ENCODE peak calls at places on chromosomes 16 and 17, in ten cellular contexts. T is GM23338, R is adrenal gland, N is MM.1S, O is neural progenitor cell, Y is A673, G is mucosa of descending colon, U is prostate gland, B is heart right ventricle, C is gastrocnemius medialis. W is an unnamed sample.

GRCh38 chr16:88617268-88618031 is 20.9 kb upstream of the IL17C start:
- DNase-seq in T (no peak), R (no peak), N (no peak), O (no peak), Y (no peak), G (peak; percentile 72), U (peak; percentile 45), B (no peak), C (no peak), W (no peak)

GRCh38 chr17:43820759-43821158 is 12.2 kb downstream of the MPP3 start:
- DNase-seq in T (no peak), R (no peak), N (no peak), O (no peak), Y (no peak), G (no peak), U (no peak), B (no peak), C (no peak), W (no peak)

GRCh38 chr17:42275527-42276358 is 448 bp downstream of the STAT5B start:
- DNase-seq in T (peak; percentile 58), R (peak; percentile 25), N (no peak), O (peak; percentile 67), Y (peak; percentile 24), G (peak; percentile 33), U (no peak), B (no peak), C (no peak), W (no peak)

GRCh38 chr16:65763640-65764305 is 602.7 kb upstream of the CDH5 start:
- DNase-seq in T (no peak), R (no peak), N (peak; percentile 85), O (no peak), Y (no peak), G (no peak), U (no peak), B (no peak), C (no peak), W (no peak)

GRCh38 chr17:78605429-78605828 is 28.2 kb upstream of the DNAH17 start:
- DNase-seq in T (no peak), R (no peak), N (no peak), O (no peak), Y (no peak), G (no peak), U (no peak), B (no peak), C (no peak), W (no peak)

GRCh38 chr17:51427259-51428255 is 167.2 kb downstream of the UTP18 start:
- DNase-seq in T (no peak), R (no peak), N (no peak), O (no peak), Y (peak; percentile 14), G (no peak), U (no peak), B (no peak), C (no peak), W (no peak)

GRCh38 chr17:45149669-45150603 is 1.7 kb downstream of the HEXIM1 start:
- DNase-seq in T (peak; percentile 59), R (peak; percentile 79), N (peak; percentile 49), O (peak; percentile 66), Y (no peak), G (peak; percentile 78), U (peak; percentile 68), B (peak; percentile 74), C (peak; percentile 62), W (peak; percentile 58)

GRCh38 chr16:2186505-2186904 is 9.9 kb downstream of the CASKIN1 start:
- DNase-seq in T (no peak), R (no peak), N (no peak), O (no peak), Y (no peak), G (no peak), U (no peak), B (no peak), C (no peak), W (no peak)

GRCh38 chr16:19879241-19879792 is 5.3 kb downstream of the GPRC5B start:
- DNase-seq in T (peak; percentile 77), R (peak; percentile 8), N (no peak), O (peak; percentile 60), Y (no peak), G (no peak), U (peak; percentile 68), B (peak; percentile 57), C (peak; percentile 63), W (peak; percentile 58)

GRCh38 chr16:87233928-87234327 is 83.3 kb downstream of the C16orf95 start:
- DNase-seq in T (peak; percentile 48), R (peak; percentile 4), N (no peak), O (peak; percentile 37), Y (no peak), G (no peak), U (no peak), B (no peak), C (no peak), W (no peak)

GRCh38 chr16:87238371-87238715 is 78.8 kb downstream of the C16orf95 start:
- DNase-seq in T (no peak), R (no peak), N (no peak), O (no peak), Y (no peak), G (no peak), U (no peak), B (no peak), C (no peak), W (no peak)

GRCh38 chr16:87234601-87235000 is 82.6 kb downstream of the C16orf95 start:
- DNase-seq in T (no peak), R (no peak), N (no peak), O (no peak), Y (no peak), G (no peak), U (no peak), B (no peak), C (no peak), W (no peak)

GRCh38 chr16:87236516-87237115 is 80.6 kb downstream of the C16orf95 start:
- DNase-seq in T (no peak), R (no peak), N (no peak), O (no peak), Y (no peak), G (no peak), U (no peak), B (no peak), C (no peak), W (no peak)

GRCh38 chr16:87235810-87236515 is 81.2 kb downstream of the C16orf95 start:
- DNase-seq in T (peak; percentile 45), R (no peak), N (no peak), O (peak; percentile 26), Y (no peak), G (no peak), U (no peak), B (no peak), C (no peak), W (no peak)
- H3K4me1 ChIP-seq in T (no peaks in the 10 kb centered on the region), R (no peaks in the 10 kb centered on the region), N (no peaks in the 10 kb centered on the region), O (no peaks in the 10 kb centered on the region), Y (no peaks in the 10 kb centered on the region), G (peaks cover 5% of the 10 kb centered on the region), U (no peaks in the 10 kb centered on the region), B (no peaks in the 10 kb centered on the region), C (no peaks in the 10 kb centered on the region), W (no peaks in the 10 kb centered on the region)

GRCh38 chr17:63435681-63436522 is 10.2 kb downstream of the CYB561 start:
- DNase-seq in T (peak; percentile 84), R (peak; percentile 26), N (no peak), O (no peak), Y (no peak), G (peak; percentile 63), U (peak; percentile 71), B (no peak), C (no peak), W (peak; percentile 55)
- TF ChIP-seq CTCF in T (peak; percentile 47), R (no peak), N (no peak), O (no peak), Y (no peak), G (peak; percentile 10), U (peak; percentile 64), B (no peak), C (no peak), W (no peak)

DNA sequence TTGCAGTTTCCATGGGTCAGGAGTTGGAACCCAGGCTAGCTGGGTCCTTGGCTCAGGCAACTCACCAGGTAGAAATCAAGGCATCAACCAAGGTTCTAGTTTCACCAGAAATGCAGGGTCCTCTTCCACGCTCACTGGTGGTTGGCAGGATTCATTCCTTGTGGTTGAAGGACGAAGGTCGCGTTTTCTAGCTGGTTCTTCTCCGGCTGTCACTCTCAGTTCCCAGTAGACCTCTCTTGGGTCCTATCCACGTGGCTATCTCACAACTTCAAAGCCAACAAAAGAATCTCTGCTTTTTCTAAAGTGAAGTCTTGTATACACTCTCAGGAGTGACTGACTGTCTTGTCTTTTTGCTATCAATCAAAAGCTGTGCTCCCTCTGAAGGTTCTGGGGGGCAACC is 146.3 kb upstream of the NOL11 start:
- DNase-seq in T (no peak), R (no peak), N (no peak), O (no peak), Y (no peak), G (no peak), U (no peak), B (no peak), C (no peak), W (no peak)
- H3K4me3 ChIP-seq in T (no peak overlapping the region), R (no peak overlapping the region), N (no peak overlapping the region), O (no peak overlapping the region), Y (no peak overlapping the region), G (no peak overlapping the region), U (no peak overlapping the region), B (no peak overlapping the region), C (no peak overlapping the region), W (no peak overlapping the region)

GRCh38 chr17:46811978-46812583 is 6.4 kb downstream of the WNT3 start:
- DNase-seq in T (no peak), R (no peak), N (no peak), O (peak; percentile 26), Y (peak; percentile 22), G (no peak), U (no peak), B (no peak), C (no peak), W (no peak)

GRCh38 chr17:46812624-46813318 is 5.7 kb downstream of the WNT3 start:
- DNase-seq in T (no peak), R (no peak), N (no peak), O (no peak), Y (no peak), G (no peak), U (no peak), B (no peak), C (no peak), W (no peak)

GRCh38 chr17:46805771-46806170 is 12.7 kb downstream of the WNT3 start:
- DNase-seq in T (no peak), R (no peak), N (no peak), O (no peak), Y (no peak), G (no peak), U (no peak), B (no peak), C (no peak), W (no peak)

GRCh38 chr17:46810837-46811236 is 7.7 kb downstream of the WNT3 start:
- DNase-seq in T (peak; percentile 28), R (no peak), N (no peak), O (no peak), Y (no peak), G (no peak), U (no peak), B (no peak), C (no peak), W (no peak)

DNA sequence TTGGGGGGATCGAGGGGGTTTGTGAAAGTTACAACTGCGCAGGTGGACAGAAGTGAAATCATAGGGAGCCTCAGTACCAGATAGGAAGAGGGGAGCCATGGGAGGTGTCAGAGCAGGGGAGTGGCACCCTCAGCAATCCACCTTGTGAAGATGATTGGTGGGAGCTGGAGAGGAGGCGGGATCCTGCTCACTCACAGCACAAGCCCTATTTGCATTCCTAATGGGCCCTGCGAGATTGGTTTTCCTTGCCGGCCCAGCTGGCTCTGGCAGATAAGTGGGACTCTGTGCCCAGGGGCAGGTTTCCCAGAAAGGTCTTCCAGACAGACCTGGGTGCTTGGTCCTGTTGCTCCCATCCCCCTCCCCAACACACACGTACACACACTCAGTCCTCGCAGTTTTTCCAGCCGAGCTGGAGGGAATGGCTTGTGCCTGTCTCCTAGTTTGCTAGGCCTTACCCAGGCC is 9.4 kb downstream of the WNT3 start:
- DNase-seq in T (peak; percentile 70), R (no peak), N (no peak), O (no peak), Y (peak; percentile 9), G (no peak), U (no peak), B (no peak), C (no peak), W (peak; percentile 83)
- H3K4me1 ChIP-seq in T (peaks cover 15% of the 10 kb centered on the region), R (no peaks in the 10 kb centered on the region), N (no peaks in the 10 kb centered on the region), O (no peaks in the 10 kb centered on the region), Y (no peaks in the 10 kb centered on the region), G (no peaks in the 10 kb centered on the region), U (no peaks in the 10 kb centered on the region), B (no peaks in the 10 kb centered on the region), C (no peaks in the 10 kb centered on the region), W (no peaks in the 10 kb centered on the region)

W was measured in BE2C.